ENCODE peak calls at places on chromosome 11, in four cellular contexts. Y is fibroblast of mammary gland, J is AG09319, F is stomach. V is an unnamed sample.

GRCh38 chr11:132601863-132602262 is 930.4 kb downstream of the OPCML start:
- DNase-seq in Y (no peak), J (no peak), F (no peak), V (no peak)

GRCh38 chr11:96464695-96465307 is 75.0 kb downstream of the JRKL start:
- DNase-seq in Y (peak), J (peak), F (no peak), V (peak)

GRCh38 chr11:116188350-116188749 is 584.4 kb downstream of the BUD13 start:
- DNase-seq in Y (no peak), J (no peak), F (no peak), V (no peak)

GRCh38 chr11:79018371-79018849 is 422.4 kb downstream of the TENM4 start:
- DNase-seq in Y (peak), J (peak), F (no peak), V (peak)

GRCh38 chr11:20397281-20397680 is 9.8 kb downstream of the PRMT3 start:
- DNase-seq in Y (peak), J (peak), F (no peak), V (no peak)

GRCh38 chr11:75503531-75504099 is 22.1 kb downstream of the GDPD5 start:
- DNase-seq in Y (no peak), J (no peak), F (no peak), V (no peak)

GRCh38 chr11:132402056-132402684 is 1031.8 kb downstream of the NTM start:
- DNase-seq in Y (no peak), J (peak), F (no peak), V (no peak)

GRCh38 chr11:77672276-77672675 is 34.7 kb upstream of the CLNS1A start:
- DNase-seq in Y (peak), J (peak), F (no peak), V (peak)

GRCh38 chr11:94785509-94785908 is 17.4 kb downstream of the AMOTL1 start:
- DNase-seq in Y (no peak), J (no peak), F (no peak), V (no peak)

V was measured in AG04449.